ENCODE peak calls at places on chromosomes 16 and 17, in six cellular contexts. O is fibroblast of mammary gland; B is activated T-helper 1 cell treated with Interleukin-2 at 50 U/mL for 16 hours; Q is activated naive CD4-positive, alpha-beta T cell treated with Interleukin-2 at 50 U/mL for 16 hours; A is naive B cell; M is CD8-positive, alpha-beta T cell. P is an unnamed sample.

GRCh38 chr17:42527932-42528331 is 8.1 kb upstream of the NAGLU start:
- DNase-seq in O (no peak), B (no peak), Q (no peak), A (no peak), M (no peak), P (no peak)

GRCh38 chr16:2038359-2039285 is 9.0 kb downstream of the NTHL1 start:
- DNase-seq in O (no peak), B (no peak), Q (no peak), A (no peak), M (no peak), P (no peak)

GRCh38 chr17:9363440-9364350 is 211.9 kb downstream of the STX8 start:
- DNase-seq in O (peak), B (no peak), Q (no peak), A (no peak), M (no peak), P (no peak)

GRCh38 chr17:72125226-72125651 is 4.4 kb downstream of the SOX9 start:
- DNase-seq in O (no peak), B (no peak), Q (no peak), A (no peak), M (no peak), P (no peak)

GRCh38 chr16:50373345-50373701 is 4.5 kb upstream of the BRD7 start:
- DNase-seq in O (no peak), B (no peak), Q (no peak), A (no peak), M (no peak), P (no peak)

GRCh38 chr16:89115216-89115949 is 21.7 kb downstream of the ACSF3 start:
- DNase-seq in O (peak), B (peak), Q (peak), A (peak), M (peak), P (peak)

GRCh38 chr16:30551781-30552180 is 6.4 kb downstream of the ZNF764 start:
- DNase-seq in O (no peak), B (peak), Q (peak), A (no peak), M (peak), P (peak)

GRCh38 chr17:81667754-81668153 is 1.2 kb downstream of the CCDC137 start:
- DNase-seq in O (peak), B (no peak), Q (no peak), A (no peak), M (no peak), P (no peak)

GRCh38 chr16:85365120-85365519 is 248.0 kb upstream of the GSE1 start:
- DNase-seq in O (no peak), B (no peak), Q (no peak), A (no peak), M (no peak), P (peak)

GRCh38 chr16:87765473-87765775 is 362 bp downstream of the KLHDC4 start:
- DNase-seq in O (no peak), B (peak), Q (peak), A (no peak), M (peak), P (no peak)

GRCh38 chr17:80818871-80819270 is 172.8 kb upstream of the CHMP6 start:
- DNase-seq in O (no peak), B (no peak), Q (no peak), A (no peak), M (no peak), P (no peak)

GRCh38 chr17:5164465-5164864 is 27.2 kb downstream of the ZNF594 start:
- DNase-seq in O (no peak), B (no peak), Q (no peak), A (no peak), M (no peak), P (no peak)

GRCh38 chr17:80527016-80527645 is 17.5 kb upstream of the RPTOR start:
- DNase-seq in O (no peak), B (no peak), Q (no peak), A (no peak), M (no peak), P (no peak)

GRCh38 chr17:19004601-19005441 is at the start of gene FAM83G:
- DNase-seq in O (peak), B (peak), Q (peak), A (peak), M (peak), P (peak)

GRCh38 chr16:23953476-23953875 is 117.7 kb downstream of the PRKCB start:
- DNase-seq in O (no peak), B (no peak), Q (no peak), A (no peak), M (no peak), P (no peak)

GRCh38 chr17:59347975-59348391 is 16.5 kb downstream of the YPEL2 start:
- DNase-seq in O (no peak), B (no peak), Q (no peak), A (no peak), M (no peak), P (peak)

GRCh38 chr17:41334899-41335298 is 15.7 kb downstream of the KRT33A start:
- DNase-seq in O (no peak), B (no peak), Q (no peak), A (no peak), M (no peak), P (no peak)

GRCh38 chr16:67268136-67268579 is 11.2 kb upstream of the PLEKHG4 start:
- DNase-seq in O (peak), B (no peak), Q (no peak), A (no peak), M (no peak), P (peak)

P was measured in trophoblast cell.